ENCODE peak calls at places on chromosomes 4 and X, in five cellular contexts. R is WTC11, M is natural killer cell, A is glutamatergic neuron, F is nephron progenitor cell. S is an unnamed sample.

GRCh38 chrX:287670-288069 is 6.5 kb downstream of the PLCXD1 start:
- DNase-seq in F (no peak), R (no peak), M (no peak), A (no peak), S (no peak)

GRCh38 chr4:133596459-133596858 is 447.4 kb downstream of the PCDH10 start:
- DNase-seq in R (peak; percentile 20), F (no peak), A (no peak), M (no peak), S (no peak)

GRCh38 chr4:170281027-170281426 is 191.3 kb upstream of the AADAT start:
- DNase-seq in A (no peak), R (no peak), M (no peak), F (no peak), S (no peak)

GRCh38 chr4:89249716-89250361 is 57.8 kb downstream of the GPRIN3 start:
- DNase-seq in F (peak; percentile 9), M (no peak), A (peak; percentile 39), R (peak; percentile 19), S (no peak)

GRCh38 chrX:132090370-132091152 is 37.3 kb downstream of the FRMD7 start:
- DNase-seq in F (no peak), A (no peak), R (no peak), M (no peak), S (no peak)

GRCh38 chrX:153499258-153499657 is 4.5 kb downstream of the BGN start:
- DNase-seq in M (no peak), F (no peak), R (no peak), A (no peak), S (no peak)

GRCh38 chrX:154748712-154749339 is 2.1 kb downstream of the GAB3 start:
- DNase-seq in R (peak; percentile 15), F (peak; percentile 33), M (no peak), A (no peak), S (no peak)

GRCh38 chr4:107252621-107253020 is 216.5 kb upstream of the DKK2 start:
- DNase-seq in M (no peak), F (no peak), A (no peak), R (no peak), S (no peak)

GRCh38 chr4:15325987-15326386 is 101.8 kb upstream of the C1QTNF7 start:
- DNase-seq in R (no peak), M (no peak), A (no peak), F (no peak), S (no peak)

GRCh38 chr4:72207196-72207595 is 175.4 kb downstream of the NPFFR2 start:
- DNase-seq in A (no peak), M (no peak), R (no peak), F (no peak), S (no peak)

GRCh38 chr4:112284662-112285411 is 867 bp downstream of the TIFA start:
- DNase-seq in M (no peak), A (no peak), F (peak; percentile 49), R (no peak), S (no peak)

GRCh38 chr4:15521442-15522039 is 51.9 kb downstream of the CC2D2A start:
- DNase-seq in R (no peak), F (no peak), M (no peak), A (no peak), S (no peak)

GRCh38 chr4:176988226-176988625 is 195.5 kb upstream of the VEGFC start:
- DNase-seq in R (no peak), A (no peak), M (no peak), F (no peak), S (no peak)

GRCh38 chrX:623599-624323 is 6.8 kb upstream of the SHOX start:
- DNase-seq in F (peak; percentile 51), M (no peak), R (peak; percentile 70), A (peak; percentile 54), S (no peak)

GRCh38 chr4:152877868-152878267 is 58.3 kb upstream of the FHDC1 start:
- DNase-seq in F (no peak), M (no peak), A (no peak), R (no peak), S (no peak)

GRCh38 chr4:48203819-48204218 is 65.8 kb downstream of the TEC start:
- DNase-seq in F (no peak), M (no peak), R (no peak), A (no peak), S (no peak)

GRCh38 chrX:110046971-110047370 is 44.1 kb downstream of the TMEM164 start:
- DNase-seq in A (no peak), M (no peak), F (no peak), R (no peak), S (no peak)

GRCh38 chr4:180827193-180827592 is 1416.0 kb upstream of the TENM3 start:
- DNase-seq in M (no peak), R (no peak), A (no peak), F (no peak), S (no peak)

GRCh38 chr4:7717946-7718490 is 221.6 kb downstream of the AFAP1 start:
- DNase-seq in F (no peak), A (no peak), M (no peak), R (no peak), S (no peak)

GRCh38 chr4:18538121-18538520 is 516.6 kb upstream of the LCORL start:
- DNase-seq in M (no peak), F (no peak), R (no peak), A (no peak), S (no peak)

GRCh38 chrX:65551489-65552339 is 17.1 kb upstream of the LAS1L start:
- DNase-seq in R (no peak), M (no peak), F (no peak), A (no peak), S (no peak)

GRCh38 chr4:173370130-173370476 is 651 bp upstream of the SAP30 start:
- DNase-seq in R (peak; percentile 36), M (no peak), F (peak; percentile 52), A (peak; percentile 32), S (no peak)

GRCh38 chr4:118969359-118969758 is 80.7 kb downstream of the SYNPO2 start:
- DNase-seq in R (peak; percentile 19), F (peak; percentile 13), A (no peak), M (no peak), S (no peak)

GRCh38 chr4:182293836-182294235 is 50.6 kb downstream of the TENM3 start:
- DNase-seq in M (no peak), R (no peak), A (no peak), F (no peak), S (no peak)

GRCh38 chr4:41665808-41666207 is 82.7 kb downstream of the PHOX2B start:
- DNase-seq in M (no peak), R (no peak), A (no peak), F (no peak), S (no peak)

GRCh38 chrX:47380268-47380667 is 9.9 kb downstream of the ZNF157 start:
- DNase-seq in F (no peak), R (no peak), M (peak; percentile 29), A (no peak), S (no peak)

GRCh38 chr4:177480796-177481195 is 38.6 kb upstream of the AGA start:
- DNase-seq in F (no peak), R (no peak), A (no peak), M (no peak), S (no peak)

GRCh38 chr4:76640252-76640925 is 205.4 kb downstream of the SHROOM3 start:
- DNase-seq in F (no peak), A (no peak), R (peak; percentile 14), M (no peak), S (no peak)

GRCh38 chr4:84418032-84418709 is 80.9 kb downstream of the NKX6-1 start:
- DNase-seq in A (no peak), R (no peak), F (peak; percentile 21), M (no peak), S (no peak)

GRCh38 chrX:2583194-2584162 is 82.7 kb upstream of the DHRSX start:
- DNase-seq in A (peak; percentile 26), R (peak; percentile 38), M (no peak), F (no peak), S (no peak)

GRCh38 chr4:38062088-38062893 is 102.1 kb downstream of the PTTG2 start:
- DNase-seq in R (peak; percentile 77), F (peak; percentile 80), M (peak; percentile 59), A (peak; percentile 81), S (peak; percentile 54)

GRCh38 chrX:13798184-13798583 is 18.7 kb downstream of the GPM6B start:
- DNase-seq in A (no peak), F (no peak), M (no peak), R (no peak), S (no peak)
- TF ChIP-seq CTCF in A (no peak), F (no peak), M (no peak), R (no peak), S (no peak)

GRCh38 chr4:56762484-56763250 is 58.8 kb downstream of the SPINK2 start:
- DNase-seq in R (no peak), M (no peak), A (no peak), F (no peak), S (no peak)

GRCh38 chr4:56764206-56764605 is 57.3 kb downstream of the SPINK2 start:
- DNase-seq in R (no peak), F (no peak), M (no peak), A (no peak), S (no peak)

GRCh38 chr4:56757270-56757746 is 64.2 kb downstream of the SPINK2 start:
- DNase-seq in R (peak; percentile 23), A (peak; percentile 18), F (no peak), M (no peak), S (no peak)

GRCh38 chr4:56757821-56758400 is 63.6 kb downstream of the SPINK2 start:
- DNase-seq in F (peak; percentile 53), M (peak; percentile 56), R (peak; percentile 47), A (peak; percentile 34), S (peak; percentile 12)

DNA sequence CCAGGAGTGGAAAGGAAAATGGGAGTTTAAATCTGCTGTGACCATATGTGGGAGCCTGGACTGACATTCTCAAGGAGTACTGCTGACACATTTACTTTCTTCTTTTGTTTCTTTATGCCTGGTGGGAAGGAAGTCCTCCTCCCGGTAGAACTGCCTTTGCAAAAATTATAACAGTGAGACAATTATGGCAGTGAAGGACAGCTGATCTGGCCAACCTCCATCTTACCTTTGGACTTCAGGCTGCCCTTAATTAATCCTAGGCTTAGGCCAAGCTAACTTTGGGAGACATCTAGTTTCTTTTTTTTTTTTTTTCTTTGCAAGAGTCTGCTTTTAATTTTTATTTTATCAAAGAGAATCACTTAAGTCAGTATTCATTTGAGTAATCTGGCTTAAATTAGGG is 61.3 kb downstream of the SPINK2 start:
- DNase-seq in F (no peak), A (no peak), R (no peak), M (no peak), S (no peak)
- TF ChIP-seq CTCF in F (no peak), A (no peak), R (no peak), M (no peak), S (no peak)

GRCh38 chr4:149645790-149646189 is 169.9 kb downstream of the IQCM start:
- DNase-seq in F (no peak), R (peak; percentile 43), A (no peak), M (no peak), S (no peak)
- TF ChIP-seq CTCF in F (no peak), R (no peak), A (no peak), M (no peak), S (peak; percentile 40)

DNA sequence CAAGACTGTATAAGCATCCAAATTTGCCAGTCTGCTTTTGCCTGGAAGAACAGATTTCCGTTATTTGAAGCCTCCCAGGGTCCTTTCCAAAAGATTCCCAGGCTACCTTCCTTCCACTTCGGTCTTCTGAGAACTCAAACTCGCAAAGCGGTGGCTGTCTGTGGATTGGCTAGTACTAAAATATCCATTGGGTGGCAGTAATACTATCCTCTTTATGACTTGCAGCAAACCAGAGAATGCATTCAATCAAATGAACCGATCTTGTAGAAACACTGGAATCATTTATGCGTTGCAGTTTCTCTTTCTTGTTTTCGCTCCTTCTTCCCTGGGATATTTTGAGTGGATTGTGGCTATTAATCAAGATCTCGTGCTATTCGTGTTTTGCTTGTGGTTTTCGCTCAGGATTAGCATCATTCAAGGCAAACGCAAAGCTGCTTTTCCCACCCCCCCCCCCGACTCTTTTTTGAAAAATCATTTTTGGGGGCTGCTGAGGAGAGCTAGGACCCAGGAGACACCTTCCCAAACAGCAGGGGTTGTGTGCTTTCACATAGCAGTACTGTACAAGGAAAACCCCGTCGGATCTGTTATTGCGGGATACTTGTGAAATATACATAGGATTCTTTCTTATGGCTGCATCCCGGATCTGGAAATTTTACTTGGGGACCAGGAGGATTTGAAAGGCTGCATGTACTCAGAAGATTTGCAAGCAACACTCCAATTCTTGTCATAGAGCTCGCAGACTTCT is at the start of gene IL1RAPL1:
- DNase-seq in A (no peak), M (no peak), R (no peak), F (peak; percentile 20), S (no peak)
- TF ChIP-seq CTCF in A (no peak), M (no peak), R (no peak), F (no peak), S (peak; percentile 39)